ENCODE peak calls at places on chromosomes 13 and 19, in six cellular contexts. M, O, D, F, R and Q are unnamed samples.

GRCh38 chr13:74015137-74015536 is 119.1 kb downstream of the KLF12 start:
- DNase-seq in M (no peak), O (no peak), D (no peak), F (no peak), R (no peak), Q (no peak)

GRCh38 chr19:58477130-58477529 is 978 bp downstream of the ZNF446 start:
- DNase-seq in M (no peak), O (no peak), D (no peak), F (no peak), R (no peak), Q (no peak)

GRCh38 chr13:93925976-93926375 is 553.5 kb downstream of the DCT start:
- DNase-seq in M (no peak), O (no peak), D (no peak), F (no peak), R (no peak), Q (no peak)

GRCh38 chr13:34764246-34764645 is 177.8 kb upstream of the NBEA start:
- DNase-seq in M (no peak), O (no peak), D (no peak), F (no peak), R (no peak), Q (no peak)

GRCh38 chr13:77000475-77000874 is 8.6 kb downstream of the CLN5 start:
- DNase-seq in M (no peak), O (no peak), D (no peak), F (no peak), R (no peak), Q (no peak)

GRCh38 chr13:37869756-37870488 is at the start of gene TRPC4:
- DNase-seq in M (peak), O (peak), D (no peak), F (no peak), R (peak), Q (peak)

GRCh38 chr13:75353786-75354193 is 128.2 kb downstream of the TBC1D4 start:
- DNase-seq in M (no peak), O (no peak), D (no peak), F (no peak), R (no peak), Q (no peak)

GRCh38 chr19:44746946-44747738 is 1.4 kb upstream of the BCL3 start:
- DNase-seq in M (peak), O (peak), D (peak), F (peak), R (peak), Q (peak)

GRCh38 chr13:48950507-48950886 is 25.2 kb upstream of the FNDC3A start:
- DNase-seq in M (no peak), O (no peak), D (no peak), F (no peak), R (no peak), Q (no peak)

GRCh38 chr19:41705393-41706174 is 2.8 kb upstream of the CEACAM5 start:
- DNase-seq in M (peak), O (peak), D (no peak), F (no peak), R (peak), Q (peak)

GRCh38 chr19:49057636-49058234 is at the start of gene CGB7:
- DNase-seq in M (peak), O (peak), D (peak), F (peak), R (peak), Q (peak)

GRCh38 chr19:49059056-49059455 is 1.5 kb upstream of the CGB7 start:
- DNase-seq in M (no peak), O (no peak), D (no peak), F (no peak), R (no peak), Q (no peak)

GRCh38 chr19:49061000-49061399 is 3.5 kb upstream of the CGB7 start:
- DNase-seq in M (no peak), O (no peak), D (no peak), F (no peak), R (no peak), Q (no peak)

GRCh38 chr19:49058592-49058991 is 1.0 kb upstream of the CGB7 start:
- DNase-seq in M (no peak), O (no peak), D (no peak), F (peak), R (peak), Q (peak)

GRCh38 chr19:49056101-49056901 is 1.2 kb downstream of the CGB7 start:
- DNase-seq in M (peak), O (peak), D (peak), F (peak), R (peak), Q (peak)
- TF ChIP-seq CTCF in M (peak), O (peak), D (peak), F (no peak), R (no peak), Q (peak)

GRCh38 chr19:1466018-1466460 is 13.0 kb downstream of the C19orf25 start:
- DNase-seq in M (no peak), O (no peak), D (no peak), F (no peak), R (no peak), Q (no peak)

GRCh38 chr19:1467512-1468273 is 11.3 kb downstream of the C19orf25 start:
- DNase-seq in M (no peak), O (no peak), D (no peak), F (no peak), R (no peak), Q (peak)

GRCh38 chr19:1467228-1467511 is 11.8 kb downstream of the C19orf25 start:
- DNase-seq in M (no peak), O (no peak), D (no peak), F (no peak), R (no peak), Q (no peak)

GRCh38 chr19:1465191-1466016 is 13.6 kb downstream of the C19orf25 start:
- DNase-seq in M (peak), O (peak), D (no peak), F (no peak), R (peak), Q (peak)

DNA sequence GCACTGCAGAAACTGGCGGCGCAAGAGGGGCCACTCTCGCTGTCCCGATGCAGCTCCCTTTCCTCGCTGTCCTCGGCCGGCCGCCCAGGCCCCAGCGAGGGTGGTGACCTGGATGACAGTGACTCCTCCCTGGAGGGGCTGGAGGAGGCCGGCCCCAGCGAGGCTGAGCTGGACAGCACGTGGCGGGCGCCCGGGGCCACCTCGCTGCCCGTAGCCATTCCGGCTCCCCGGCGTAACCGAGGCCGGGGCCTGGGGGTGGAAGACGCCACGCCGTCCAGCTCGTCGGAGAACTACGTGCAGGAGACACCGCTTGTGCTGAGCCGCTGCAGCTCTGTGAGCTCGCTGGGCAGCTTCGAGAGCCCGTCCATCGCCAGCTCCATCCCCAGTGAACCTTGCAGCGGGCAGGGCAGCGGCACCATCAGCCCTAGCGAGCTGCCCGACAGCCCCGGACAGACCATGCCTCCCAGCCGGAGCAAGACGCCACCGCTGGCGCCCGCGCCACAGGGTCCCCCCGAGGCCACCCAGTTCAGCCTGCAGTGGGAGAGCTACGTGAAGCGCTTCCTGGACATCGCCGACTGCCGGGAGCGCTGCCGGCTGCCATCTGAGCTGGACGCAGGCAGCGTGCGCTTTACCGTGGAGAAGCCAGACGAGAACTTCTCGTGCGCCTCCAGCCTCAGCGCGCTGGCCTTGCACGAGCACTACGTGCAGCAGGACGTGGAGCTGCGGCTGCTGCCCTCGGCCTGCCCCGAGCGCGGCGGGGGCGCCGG is 12.4 kb downstream of the C19orf25 start:
- DNase-seq in M (no peak), O (no peak), D (no peak), F (no peak), R (no peak), Q (no peak)
- H3K27ac ChIP-seq in M (no peak), O (no peak), D (no peak), F (no peak), R (no peak), Q (no peak)

GRCh38 chr13:22187329-22187728 is 516.5 kb downstream of the FGF9 start:
- DNase-seq in M (no peak), O (no peak), D (no peak), F (no peak), R (no peak), Q (no peak)
- TF ChIP-seq CTCF in M (no peak), O (peak), D (no peak), F (no peak), R (no peak), Q (no peak)

GRCh38 chr19:33805313-33805712 is 8.6 kb downstream of the KCTD15 start:
- DNase-seq in M (no peak), O (no peak), D (no peak), F (no peak), R (no peak), Q (no peak)
- H3K27ac ChIP-seq in M (no peak), O (no peak), D (no peak), F (no peak), R (no peak), Q (no peak)

GRCh38 chr19:11453468-11454341 is 18.3 kb downstream of the PRKCSH start:
- DNase-seq in M (no peak), O (no peak), D (no peak), F (no peak), R (no peak), Q (peak)
- TF ChIP-seq CTCF in M (no peak), O (peak), D (peak), F (no peak), R (no peak), Q (peak)

DNA sequence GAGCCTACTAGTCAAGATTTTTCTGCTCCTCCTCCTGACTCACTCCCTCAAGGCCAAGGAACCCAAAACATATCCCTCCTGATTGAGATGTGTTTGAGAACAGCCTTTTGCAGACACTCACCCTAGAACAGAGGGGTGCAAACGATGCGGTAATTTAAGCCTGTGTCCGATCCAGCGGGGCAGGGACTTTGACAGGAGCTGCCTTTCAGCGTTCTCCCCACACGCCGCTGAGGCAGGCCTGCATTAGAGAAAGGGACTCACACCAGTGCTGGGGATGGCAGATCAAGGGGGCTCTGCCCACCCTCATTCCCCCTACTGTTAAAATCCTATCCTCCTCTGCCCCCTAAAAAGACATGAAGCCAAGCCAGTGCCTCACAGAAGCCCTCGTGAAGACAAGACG is 70.5 kb downstream of the CCDC70 start:
- DNase-seq in M (no peak), O (no peak), D (no peak), F (no peak), R (no peak), Q (peak)
- H3K27ac ChIP-seq in M (no peak), O (no peak), D (no peak), F (no peak), R (no peak), Q (no peak)

GRCh38 chr19:7943444-7944176 is at the start of gene TIMM44:
- DNase-seq in M (peak), O (peak), D (peak), F (peak), R (peak), Q (peak)

GRCh38 chr19:7944177-7944761 is 803 bp upstream of the TIMM44 start:
- DNase-seq in M (peak), O (peak), D (peak), F (peak), R (peak), Q (peak)

GRCh38 chr19:7940841-7941240 is 2.6 kb downstream of the TIMM44 start:
- DNase-seq in M (no peak), O (no peak), D (no peak), F (no peak), R (no peak), Q (no peak)

GRCh38 chr19:7942981-7943443 is 454 bp downstream of the TIMM44 start:
- DNase-seq in M (no peak), O (no peak), D (no peak), F (no peak), R (no peak), Q (no peak)

DNA sequence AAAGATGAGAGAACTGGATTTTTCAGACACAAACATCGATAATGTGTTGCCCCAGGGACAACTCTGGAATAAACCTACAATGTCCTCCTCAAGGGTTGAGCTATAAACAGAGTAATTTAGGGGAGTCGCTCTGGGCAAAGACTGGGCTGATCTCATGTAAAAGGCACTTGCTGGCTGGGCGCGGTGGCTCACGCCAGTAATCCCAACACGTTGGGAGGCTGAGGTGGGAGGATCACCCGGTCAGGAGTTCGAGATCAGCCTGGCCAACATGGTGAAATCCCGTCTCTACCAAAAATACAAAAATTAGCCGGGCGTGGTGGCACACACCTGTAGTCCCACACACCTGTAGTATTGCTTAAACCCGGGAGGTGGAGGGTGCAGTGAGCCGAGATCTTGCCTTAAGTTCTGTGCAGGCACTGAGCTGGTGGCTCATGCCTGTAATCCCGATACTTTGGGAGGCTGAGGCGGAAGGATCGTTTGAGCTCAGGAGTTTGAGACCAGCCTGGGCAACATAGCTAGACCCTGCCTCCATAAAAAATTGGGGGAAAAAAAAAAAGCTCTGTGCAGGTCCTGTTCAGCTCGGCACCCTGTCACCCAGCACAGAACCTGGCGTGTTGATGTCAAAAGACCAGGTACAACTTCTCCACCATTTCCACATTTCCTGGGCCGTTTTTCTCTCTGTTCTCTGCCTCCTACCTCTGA is 1.4 kb downstream of the TIMM44 start:
- DNase-seq in M (no peak), O (no peak), D (no peak), F (no peak), R (no peak), Q (no peak)
- TF ChIP-seq CTCF in M (no peak), O (no peak), D (no peak), F (no peak), R (no peak), Q (no peak)

GRCh38 chr19:13428352-13428751 is 77.9 kb downstream of the CACNA1A start:
- DNase-seq in M (no peak), O (no peak), D (no peak), F (no peak), R (no peak), Q (peak)

GRCh38 chr19:13427273-13428051 is 78.8 kb downstream of the CACNA1A start:
- DNase-seq in M (no peak), O (no peak), D (no peak), F (no peak), R (no peak), Q (no peak)

GRCh38 chr19:13425151-13425550 is 81.1 kb downstream of the CACNA1A start:
- DNase-seq in M (no peak), O (peak), D (no peak), F (no peak), R (no peak), Q (no peak)

GRCh38 chr19:13430790-13431582 is 75.3 kb downstream of the CACNA1A start:
- DNase-seq in M (peak), O (peak), D (no peak), F (no peak), R (peak), Q (peak)

GRCh38 chr19:13429563-13429962 is 76.7 kb downstream of the CACNA1A start:
- DNase-seq in M (no peak), O (no peak), D (no peak), F (no peak), R (no peak), Q (no peak)
- H3K27ac ChIP-seq in M (no peak), O (no peak), D (no peak), F (no peak), R (no peak), Q (no peak)